ENCODE peak calls at places on chromosomes 5 and 9, in nine cellular contexts. Y, V, T, F, E, X, N, D and P are unnamed samples.

GRCh38 chr5:102453716-102454115 is 45.1 kb downstream of the SLCO6A1 start:
- DNase-seq in F (no peak), V (no peak), E (no peak), D (no peak), X (no peak), Y (peak), N (no peak), T (peak), P (no peak)

GRCh38 chr9:102986425-102986824 is 8.7 kb upstream of the CYLC2 start:
- DNase-seq in T (no peak), V (no peak), N (no peak), Y (no peak), E (no peak), D (no peak), X (no peak), F (no peak), P (no peak)

GRCh38 chr9:135924628-135925338 is 17.4 kb upstream of the CAMSAP1 start:
- DNase-seq in T (no peak), X (no peak), V (no peak), E (no peak), N (peak), F (no peak), Y (no peak), D (no peak), P (no peak)

GRCh38 chr9:134268308-134268724 is 57.9 kb upstream of the RXRA start:
- DNase-seq in D (no peak), Y (no peak), V (no peak), F (peak), N (peak), X (no peak), T (peak), E (no peak), P (no peak)

GRCh38 chr9:114470121-114470520 is 35.2 kb downstream of the WHRN start:
- DNase-seq in F (no peak), V (no peak), T (no peak), X (no peak), D (no peak), Y (no peak), N (no peak), E (no peak), P (no peak)

GRCh38 chr9:21160178-21160577 is 6.3 kb downstream of the IFNA21 start:
- DNase-seq in D (no peak), E (peak), F (no peak), N (peak), X (no peak), T (no peak), V (no peak), Y (peak), P (no peak)

GRCh38 chr5:135211083-135211790 is 177.2 kb upstream of the PITX1 start:
- DNase-seq in F (no peak), Y (no peak), V (peak), N (no peak), T (no peak), E (no peak), D (no peak), X (peak), P (no peak)

GRCh38 chr5:144844086-144844485 is 673.4 kb downstream of the KCTD16 start:
- DNase-seq in N (no peak), E (no peak), D (no peak), X (peak), T (no peak), Y (no peak), F (no peak), V (no peak), P (no peak)

GRCh38 chr9:18478517-18479361 is 4.8 kb downstream of the ADAMTSL1 start:
- DNase-seq in Y (peak), X (peak), D (no peak), V (no peak), N (no peak), T (no peak), E (no peak), F (no peak), P (no peak)

GRCh38 chr5:40486437-40487270 is 193.1 kb upstream of the PTGER4 start:
- DNase-seq in D (no peak), E (peak), T (peak), V (no peak), F (peak), N (peak), X (no peak), Y (no peak), P (no peak)

GRCh38 chr9:21030389-21031035 is 928 bp downstream of the HACD4 start:
- DNase-seq in D (no peak), V (no peak), E (no peak), T (peak), Y (peak), X (peak), N (peak), F (peak), P (no peak)

GRCh38 chr5:31470608-31471007 is 61.3 kb downstream of the DROSHA start:
- DNase-seq in Y (peak), T (no peak), X (peak), E (no peak), V (no peak), N (no peak), F (no peak), D (no peak), P (peak)

GRCh38 chr5:38547257-38547656 is 9.2 kb downstream of the LIFR start:
- DNase-seq in F (no peak), E (no peak), Y (peak), N (no peak), T (no peak), X (no peak), D (no peak), V (no peak), P (no peak)

GRCh38 chr9:24071736-24072135 is 245.7 kb upstream of the ELAVL2 start:
- DNase-seq in T (no peak), E (no peak), D (no peak), X (no peak), V (no peak), Y (no peak), N (no peak), F (no peak), P (no peak)

GRCh38 chr9:37949576-37949975 is 45.6 kb upstream of the SLC25A51 start:
- DNase-seq in X (peak), F (no peak), Y (no peak), T (no peak), N (no peak), V (no peak), D (no peak), E (no peak), P (no peak)

GRCh38 chr9:114898741-114899140 is 31.6 kb downstream of the TNFSF8 start:
- DNase-seq in N (peak), E (peak), X (no peak), D (no peak), F (peak), T (no peak), V (no peak), Y (peak), P (no peak)

GRCh38 chr9:71352837-71353236 is 231.4 kb upstream of the TRPM3 start:
- DNase-seq in D (no peak), E (no peak), T (no peak), V (no peak), Y (no peak), F (no peak), X (no peak), N (no peak), P (no peak)

GRCh38 chr9:21856301-21857094 is 54.1 kb downstream of the MTAP start:
- DNase-seq in F (no peak), T (no peak), X (peak), Y (no peak), D (no peak), V (no peak), E (no peak), N (no peak), P (no peak)

GRCh38 chr5:170479484-170479883 is 24.3 kb upstream of the KCNIP1 start:
- DNase-seq in F (no peak), N (no peak), X (no peak), V (no peak), T (no peak), D (no peak), E (no peak), Y (no peak), P (no peak)
- TF ChIP-seq CTCF in F (no peak), N (no peak), X (no peak), V (no peak), T (no peak), D (peak), E (no peak), Y (no peak), P (no peak)

GRCh38 chr9:69671904-69672827 is at the start of gene APBA1:
- DNase-seq in F (peak), V (peak), N (peak), X (peak), T (peak), Y (peak), D (peak), E (peak), P (peak)
- TF ChIP-seq CTCF in F (no peak), V (no peak), N (no peak), X (peak), T (no peak), Y (no peak), D (no peak), E (no peak), P (no peak)

DNA sequence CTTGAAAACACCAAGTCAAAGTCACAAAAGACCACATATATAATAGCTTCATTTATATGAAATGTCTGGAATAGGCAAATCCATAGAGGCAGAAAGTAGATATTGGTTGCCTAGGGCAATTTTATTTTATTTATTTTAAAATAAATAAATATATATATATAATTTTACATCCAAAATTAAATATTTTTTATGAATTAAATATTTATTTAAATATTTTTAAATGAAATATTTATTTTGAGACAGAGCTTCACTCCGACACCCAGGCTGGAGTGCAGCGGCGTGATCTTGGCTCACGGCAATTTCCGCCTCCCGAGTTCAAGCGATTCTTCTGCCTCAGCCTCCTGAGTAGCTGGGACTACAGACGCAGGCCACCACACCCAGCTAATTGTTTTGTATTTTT is 58.9 kb upstream of the ATG10 start:
- DNase-seq in V (no peak), E (no peak), T (no peak), D (no peak), F (no peak), Y (no peak), X (no peak), N (no peak), P (no peak)
- TF ChIP-seq CTCF in V (no peak), E (no peak), T (no peak), D (no peak), F (no peak), Y (no peak), X (no peak), N (no peak), P (no peak)

GRCh38 chr9:92686954-92687353 is 17.0 kb upstream of the IPPK start:
- DNase-seq in V (peak), N (no peak), D (no peak), E (no peak), X (no peak), Y (no peak), T (no peak), F (no peak), P (no peak)
- TF ChIP-seq CTCF in V (no peak), N (no peak), D (peak), E (no peak), X (peak), Y (peak), T (no peak), F (no peak), P (no peak)

GRCh38 chr9:36728651-36729520 is 156.2 kb downstream of the MELK start:
- DNase-seq in E (peak), N (peak), F (peak), T (peak), V (no peak), D (peak), X (peak), Y (peak), P (peak)
- TF ChIP-seq CTCF in E (peak), N (peak), F (peak), T (peak), V (no peak), D (peak), X (peak), Y (peak), P (peak)

GRCh38 chr5:180525363-180525762 is 31.2 kb downstream of the CNOT6 start:
- DNase-seq in X (no peak), F (no peak), D (no peak), T (no peak), E (no peak), Y (no peak), V (no peak), N (no peak), P (no peak)
- TF ChIP-seq CTCF in X (no peak), F (no peak), D (peak), T (no peak), E (no peak), Y (no peak), V (no peak), N (no peak), P (no peak)

GRCh38 chr9:118316831-118317230 is 612.6 kb downstream of the TLR4 start:
- DNase-seq in X (no peak), Y (no peak), F (no peak), D (no peak), N (no peak), V (no peak), E (no peak), T (no peak), P (no peak)

GRCh38 chr9:118321823-118322222 is 617.6 kb downstream of the TLR4 start:
- DNase-seq in N (no peak), D (no peak), E (no peak), F (no peak), V (no peak), Y (no peak), X (no peak), T (no peak), P (no peak)

DNA sequence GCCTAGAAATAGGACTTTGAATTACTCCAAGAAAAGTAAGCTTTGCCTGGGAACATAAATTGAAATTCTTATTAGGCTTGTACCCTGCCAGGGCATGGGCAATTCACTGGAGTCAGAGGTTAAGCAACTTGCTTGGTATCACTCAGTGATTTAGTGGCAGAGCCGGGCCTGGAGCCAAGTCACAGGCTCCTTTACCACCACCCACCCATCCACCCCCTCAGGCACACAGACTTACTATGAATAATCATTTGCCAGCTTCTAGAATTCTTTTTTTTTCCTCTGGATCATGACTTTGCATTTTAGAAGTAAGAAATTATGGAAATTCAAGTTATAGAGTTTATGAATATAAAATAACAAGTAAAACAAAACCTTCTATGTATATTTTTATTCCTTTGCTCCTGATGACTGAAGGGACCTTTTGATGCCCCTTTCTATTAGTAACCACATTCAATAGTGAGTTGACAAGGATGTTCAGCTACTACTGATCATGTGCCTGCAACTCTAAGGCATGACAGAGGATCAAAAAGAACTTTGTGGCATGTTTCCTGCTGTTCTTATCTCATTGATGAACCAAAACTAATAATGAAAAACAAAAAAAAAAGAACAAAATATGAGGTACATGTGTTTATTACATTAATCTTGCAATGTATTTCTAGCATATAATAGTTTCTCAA is 614.7 kb downstream of the TLR4 start:
- DNase-seq in N (no peak), X (no peak), E (no peak), D (no peak), T (no peak), V (no peak), F (no peak), Y (no peak), P (no peak)
- TF ChIP-seq CTCF in N (no peak), X (no peak), E (no peak), D (no peak), T (no peak), V (no peak), F (no peak), Y (no peak), P (no peak)

GRCh38 chr5:20555034-20555433 is 567.0 kb upstream of the CDH18 start:
- DNase-seq in N (no peak), F (no peak), X (no peak), Y (no peak), T (no peak), D (no peak), E (no peak), V (no peak), P (no peak)
- TF ChIP-seq CTCF in N (no peak), F (no peak), X (no peak), Y (peak), T (peak), D (no peak), E (no peak), V (no peak), P (no peak)